ENCODE peak calls at places on chromosomes 6 and 20, in six cellular contexts. One of them, this sample, is unnamed.

GRCh38 chr6:15359335-15359862 is 113.5 kb downstream of the JARID2 start:
- DNase-seq in fibroblast of lung: no peak
- DNase-seq in tibial nerve: no peak
- DNase-seq in HCT116: no peak
- DNase-seq in keratinocyte: no peak
- DNase-seq in spleen: no peak
- DNase-seq in this sample: no peak

GRCh38 chr6:107493158-107494057 is 3.5 kb downstream of the SOBP start:
- DNase-seq in fibroblast of lung: peak; percentile 60
- DNase-seq in tibial nerve: no peak
- DNase-seq in HCT116: no peak
- DNase-seq in keratinocyte: no peak
- DNase-seq in spleen: no peak
- DNase-seq in this sample: no peak

GRCh38 chr20:63518946-63519764 is 1.4 kb upstream of the PPDPF start:
- DNase-seq in fibroblast of lung: no peak
- DNase-seq in tibial nerve: no peak
- DNase-seq in HCT116: no peak
- DNase-seq in keratinocyte: no peak
- DNase-seq in spleen: peak; percentile 82
- DNase-seq in this sample: no peak

GRCh38 chr6:2744206-2744771 is 6.4 kb downstream of the MYLK4 start:
- DNase-seq in fibroblast of lung: peak; percentile 25
- DNase-seq in tibial nerve: no peak
- DNase-seq in HCT116: no peak
- DNase-seq in keratinocyte: no peak
- DNase-seq in spleen: no peak
- DNase-seq in this sample: no peak

GRCh38 chr6:106787327-106788196 is 158.2 kb downstream of the QRSL1 start:
- DNase-seq in fibroblast of lung: no peak
- DNase-seq in tibial nerve: no peak
- DNase-seq in HCT116: no peak
- DNase-seq in keratinocyte: no peak
- DNase-seq in spleen: no peak
- DNase-seq in this sample: no peak

GRCh38 chr20:54995553-54995952 is 520.2 kb downstream of the DOK5 start:
- DNase-seq in fibroblast of lung: no peak
- DNase-seq in tibial nerve: no peak
- DNase-seq in HCT116: no peak
- DNase-seq in keratinocyte: no peak
- DNase-seq in spleen: no peak
- DNase-seq in this sample: no peak

GRCh38 chr6:45504947-45505346 is 127.2 kb upstream of the SUPT3H start:
- DNase-seq in fibroblast of lung: peak; percentile 81
- DNase-seq in tibial nerve: no peak
- DNase-seq in HCT116: no peak
- DNase-seq in keratinocyte: no peak
- DNase-seq in spleen: no peak
- DNase-seq in this sample: no peak

GRCh38 chr6:124560836-124561585 is 401.2 kb upstream of the RNF217 start:
- DNase-seq in fibroblast of lung: no peak
- DNase-seq in tibial nerve: no peak
- DNase-seq in HCT116: no peak
- DNase-seq in keratinocyte: no peak
- DNase-seq in spleen: no peak
- DNase-seq in this sample: no peak

GRCh38 chr20:63941282-63942060 is 14.7 kb downstream of the UCKL1 start:
- DNase-seq in fibroblast of lung: no peak
- DNase-seq in tibial nerve: no peak
- DNase-seq in HCT116: no peak
- DNase-seq in keratinocyte: peak; percentile 87
- DNase-seq in spleen: peak; percentile 93
- DNase-seq in this sample: peak; percentile 77

GRCh38 chr6:136826216-136826615 is 3.8 kb downstream of the PEX7 start:
- DNase-seq in fibroblast of lung: no peak
- DNase-seq in tibial nerve: no peak
- DNase-seq in HCT116: no peak
- DNase-seq in keratinocyte: no peak
- DNase-seq in spleen: no peak
- DNase-seq in this sample: no peak

GRCh38 chr6:147331401-147331800 is 127.2 kb downstream of the STXBP5 start:
- DNase-seq in fibroblast of lung: no peak
- DNase-seq in tibial nerve: no peak
- DNase-seq in HCT116: no peak
- DNase-seq in keratinocyte: no peak
- DNase-seq in spleen: no peak
- DNase-seq in this sample: no peak

GRCh38 chr6:4059115-4059777 is 19.7 kb downstream of the FAM217A start:
- DNase-seq in fibroblast of lung: peak; percentile 84
- DNase-seq in tibial nerve: no peak
- DNase-seq in HCT116: no peak
- DNase-seq in keratinocyte: peak; percentile 56
- DNase-seq in spleen: no peak
- DNase-seq in this sample: no peak

GRCh38 chr6:138293428-138293827 is 75.1 kb upstream of the PBOV1 start:
- DNase-seq in fibroblast of lung: no peak
- DNase-seq in tibial nerve: no peak
- DNase-seq in HCT116: no peak
- DNase-seq in keratinocyte: no peak
- DNase-seq in spleen: peak; percentile 36
- DNase-seq in this sample: no peak

GRCh38 chr20:24468401-24469115 is 871 bp upstream of the SYNDIG1 start:
- DNase-seq in fibroblast of lung: no peak
- DNase-seq in tibial nerve: no peak
- DNase-seq in HCT116: no peak
- DNase-seq in keratinocyte: no peak
- DNase-seq in spleen: no peak
- DNase-seq in this sample: no peak

GRCh38 chr20:24787071-24787470 is 162.0 kb upstream of the CST7 start:
- DNase-seq in fibroblast of lung: no peak
- DNase-seq in tibial nerve: no peak
- DNase-seq in HCT116: no peak
- DNase-seq in keratinocyte: no peak
- DNase-seq in spleen: peak; percentile 66
- DNase-seq in this sample: no peak

GRCh38 chr20:17642404-17643269 is 39.4 kb downstream of the RRBP1 start:
- DNase-seq in fibroblast of lung: no peak
- DNase-seq in tibial nerve: no peak
- DNase-seq in HCT116: no peak
- DNase-seq in keratinocyte: no peak
- DNase-seq in spleen: peak; percentile 71
- DNase-seq in this sample: no peak
- H3K36me3 ChIP-seq in fibroblast of lung: peaks cover 43% of the 10 kb centered on the region
- H3K36me3 ChIP-seq in tibial nerve: no peaks in the 10 kb centered on the region
- H3K36me3 ChIP-seq in HCT116: peaks cover 12% of the 10 kb centered on the region
- H3K36me3 ChIP-seq in keratinocyte: peaks cover 41% of the 10 kb centered on the region
- H3K36me3 ChIP-seq in spleen: peaks cover 65% of the 10 kb centered on the region
- H3K36me3 ChIP-seq in this sample: peaks cover 30% of the 10 kb centered on the region

GRCh38 chr20:45938727-45939438 is 4.4 kb downstream of the PCIF1 start:
- DNase-seq in fibroblast of lung: no peak
- DNase-seq in tibial nerve: no peak
- DNase-seq in HCT116: peak; percentile 8
- DNase-seq in keratinocyte: no peak
- DNase-seq in spleen: no peak
- DNase-seq in this sample: no peak
- H3K36me3 ChIP-seq in fibroblast of lung: peaks cover 30% of the 10 kb centered on the region
- H3K36me3 ChIP-seq in tibial nerve: peaks cover 14% of the 10 kb centered on the region
- H3K36me3 ChIP-seq in HCT116: peaks cover 35% of the 10 kb centered on the region
- H3K36me3 ChIP-seq in keratinocyte: peaks cover 27% of the 10 kb centered on the region
- H3K36me3 ChIP-seq in spleen: peaks cover 75% of the 10 kb centered on the region
- H3K36me3 ChIP-seq in this sample: peaks cover 68% of the 10 kb centered on the region

GRCh38 chr20:23399568-23400241 is 21.6 kb downstream of the NAPB start:
- DNase-seq in fibroblast of lung: no peak
- DNase-seq in tibial nerve: no peak
- DNase-seq in HCT116: no peak
- DNase-seq in keratinocyte: no peak
- DNase-seq in spleen: no peak
- DNase-seq in this sample: no peak
- H3K36me3 ChIP-seq in fibroblast of lung: no peaks in the 10 kb centered on the region
- H3K36me3 ChIP-seq in tibial nerve: no peaks in the 10 kb centered on the region
- H3K36me3 ChIP-seq in HCT116: peaks cover 2% of the 10 kb centered on the region
- H3K36me3 ChIP-seq in keratinocyte: peaks cover 8% of the 10 kb centered on the region
- H3K36me3 ChIP-seq in spleen: peaks cover 75% of the 10 kb centered on the region
- H3K36me3 ChIP-seq in this sample: peaks cover 20% of the 10 kb centered on the region

GRCh38 chr6:7604003-7604402 is 14.0 kb downstream of the SNRNP48 start:
- DNase-seq in fibroblast of lung: no peak
- DNase-seq in tibial nerve: no peak
- DNase-seq in HCT116: no peak
- DNase-seq in keratinocyte: no peak
- DNase-seq in spleen: no peak
- DNase-seq in this sample: no peak
- H3K36me3 ChIP-seq in fibroblast of lung: peaks cover 14% of the 10 kb centered on the region
- H3K36me3 ChIP-seq in tibial nerve: no peaks in the 10 kb centered on the region
- H3K36me3 ChIP-seq in HCT116: peaks cover 74% of the 10 kb centered on the region
- H3K36me3 ChIP-seq in keratinocyte: peaks cover 27% of the 10 kb centered on the region
- H3K36me3 ChIP-seq in spleen: peaks cover 100% of the 10 kb centered on the region
- H3K36me3 ChIP-seq in this sample: peaks cover 81% of the 10 kb centered on the region

GRCh38 chr20:44603327-44603726 is 20.9 kb downstream of the PKIG start:
- DNase-seq in fibroblast of lung: no peak
- DNase-seq in tibial nerve: no peak
- DNase-seq in HCT116: no peak
- DNase-seq in keratinocyte: no peak
- DNase-seq in spleen: peak; percentile 29
- DNase-seq in this sample: peak; percentile 10
- H3K36me3 ChIP-seq in fibroblast of lung: no peaks in the 10 kb centered on the region
- H3K36me3 ChIP-seq in tibial nerve: no peaks in the 10 kb centered on the region
- H3K36me3 ChIP-seq in HCT116: no peaks in the 10 kb centered on the region
- H3K36me3 ChIP-seq in keratinocyte: no peaks in the 10 kb centered on the region
- H3K36me3 ChIP-seq in spleen: peaks cover 6% of the 10 kb centered on the region
- H3K36me3 ChIP-seq in this sample: peaks cover 6% of the 10 kb centered on the region

DNA sequence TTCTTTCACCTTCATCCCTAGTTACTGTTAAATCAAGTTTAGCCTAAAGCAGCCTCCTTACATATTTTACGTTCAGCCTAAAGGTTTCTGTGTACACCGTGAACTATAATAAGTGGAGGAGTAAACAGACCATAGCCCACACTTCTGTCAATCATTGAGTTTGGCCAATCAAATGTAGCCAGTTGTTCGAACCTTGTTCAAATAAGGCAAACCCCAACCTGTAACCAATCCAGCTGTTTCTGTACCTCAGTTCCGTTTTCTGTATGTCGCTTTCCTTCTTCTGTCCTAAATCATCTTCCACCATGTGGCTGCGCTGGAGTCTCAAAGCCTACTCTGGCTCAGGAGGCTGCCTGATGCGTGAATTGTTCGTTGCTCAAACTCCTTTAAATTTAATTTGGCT is 1.8 kb upstream of the FBXO30 start:
- DNase-seq in fibroblast of lung: no peak
- DNase-seq in tibial nerve: no peak
- DNase-seq in HCT116: no peak
- DNase-seq in keratinocyte: no peak
- DNase-seq in spleen: no peak
- DNase-seq in this sample: no peak
- H3K36me3 ChIP-seq in fibroblast of lung: no peaks in the 10 kb centered on the region
- H3K36me3 ChIP-seq in tibial nerve: no peaks in the 10 kb centered on the region
- H3K36me3 ChIP-seq in HCT116: no peaks in the 10 kb centered on the region
- H3K36me3 ChIP-seq in keratinocyte: no peaks in the 10 kb centered on the region
- H3K36me3 ChIP-seq in spleen: no peaks in the 10 kb centered on the region
- H3K36me3 ChIP-seq in this sample: no peaks in the 10 kb centered on the region

GRCh38 chr6:41687501-41688175 is 47.8 kb downstream of the TFEB start:
- DNase-seq in fibroblast of lung: no peak
- DNase-seq in tibial nerve: no peak
- DNase-seq in HCT116: no peak
- DNase-seq in keratinocyte: no peak
- DNase-seq in spleen: peak; percentile 54
- DNase-seq in this sample: no peak
- H3K36me3 ChIP-seq in fibroblast of lung: no peaks in the 10 kb centered on the region
- H3K36me3 ChIP-seq in tibial nerve: no peaks in the 10 kb centered on the region
- H3K36me3 ChIP-seq in HCT116: no peaks in the 10 kb centered on the region
- H3K36me3 ChIP-seq in keratinocyte: peaks cover 4% of the 10 kb centered on the region
- H3K36me3 ChIP-seq in spleen: peaks cover 80% of the 10 kb centered on the region
- H3K36me3 ChIP-seq in this sample: peaks cover 31% of the 10 kb centered on the region

GRCh38 chr6:34867484-34867883 is 20.4 kb downstream of the TAF11 start:
- DNase-seq in fibroblast of lung: no peak
- DNase-seq in tibial nerve: no peak
- DNase-seq in HCT116: no peak
- DNase-seq in keratinocyte: no peak
- DNase-seq in spleen: no peak
- DNase-seq in this sample: no peak

GRCh38 chr6:34871853-34872252 is 16.0 kb downstream of the TAF11 start:
- DNase-seq in fibroblast of lung: no peak
- DNase-seq in tibial nerve: no peak
- DNase-seq in HCT116: no peak
- DNase-seq in keratinocyte: no peak
- DNase-seq in spleen: no peak
- DNase-seq in this sample: no peak

GRCh38 chr6:34876451-34876850 is 11.4 kb downstream of the TAF11 start:
- DNase-seq in fibroblast of lung: no peak
- DNase-seq in tibial nerve: no peak
- DNase-seq in HCT116: no peak
- DNase-seq in keratinocyte: no peak
- DNase-seq in spleen: no peak
- DNase-seq in this sample: no peak

GRCh38 chr6:34875292-34876213 is 12.3 kb downstream of the TAF11 start:
- DNase-seq in fibroblast of lung: no peak
- DNase-seq in tibial nerve: no peak
- DNase-seq in HCT116: no peak
- DNase-seq in keratinocyte: no peak
- DNase-seq in spleen: no peak
- DNase-seq in this sample: no peak

DNA sequence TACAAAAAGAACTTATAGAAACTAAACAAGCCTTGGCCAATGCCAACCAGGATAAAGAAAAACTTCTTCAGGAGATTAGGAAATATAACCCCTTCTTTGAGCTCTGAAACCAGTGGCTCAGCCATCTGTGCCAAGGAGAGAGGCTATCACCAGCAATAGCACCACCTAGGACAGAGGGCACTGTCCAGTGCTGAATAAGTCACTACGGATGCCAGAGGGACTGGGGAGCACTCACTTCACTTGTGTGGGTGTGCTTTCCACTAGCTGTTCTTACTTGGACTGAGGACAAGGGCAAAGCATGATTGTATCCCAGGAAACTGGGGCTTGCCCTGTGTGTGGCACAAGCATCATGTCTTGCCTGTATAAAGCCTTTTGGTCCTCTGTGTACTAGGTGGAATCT is 15.5 kb downstream of the TAF11 start:
- DNase-seq in fibroblast of lung: no peak
- DNase-seq in tibial nerve: no peak
- DNase-seq in HCT116: no peak
- DNase-seq in keratinocyte: no peak
- DNase-seq in spleen: no peak
- DNase-seq in this sample: no peak
- H3K36me3 ChIP-seq in fibroblast of lung: peaks cover 4% of the 10 kb centered on the region
- H3K36me3 ChIP-seq in tibial nerve: no peaks in the 10 kb centered on the region
- H3K36me3 ChIP-seq in HCT116: peaks cover 33% of the 10 kb centered on the region
- H3K36me3 ChIP-seq in keratinocyte: peaks cover 7% of the 10 kb centered on the region
- H3K36me3 ChIP-seq in spleen: peaks cover 100% of the 10 kb centered on the region
- H3K36me3 ChIP-seq in this sample: peaks cover 94% of the 10 kb centered on the region

DNA sequence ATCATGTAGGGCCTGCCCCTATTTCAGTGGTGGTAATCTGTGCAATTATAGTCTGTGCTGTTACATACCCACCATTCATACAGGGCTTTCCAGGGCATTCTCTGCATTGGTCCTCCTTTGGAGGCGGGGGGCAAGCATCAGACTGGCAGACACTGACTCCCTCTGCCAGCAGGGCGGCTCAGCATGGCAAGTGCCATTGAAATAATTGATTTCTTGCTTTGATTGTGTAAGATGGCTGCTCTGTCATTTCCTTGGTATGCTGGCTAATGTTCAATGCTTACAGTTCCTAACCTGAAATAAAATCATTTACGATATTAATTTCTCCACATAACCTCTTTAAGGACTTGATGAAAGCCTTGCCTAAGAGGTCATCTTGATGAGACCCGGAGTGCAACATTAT is 387.1 kb downstream of the CDH4 start:
- DNase-seq in fibroblast of lung: peak; percentile 37
- DNase-seq in tibial nerve: no peak
- DNase-seq in HCT116: no peak
- DNase-seq in keratinocyte: no peak
- DNase-seq in spleen: no peak
- DNase-seq in this sample: no peak
- H3K36me3 ChIP-seq in fibroblast of lung: no peaks in the 10 kb centered on the region
- H3K36me3 ChIP-seq in tibial nerve: no peaks in the 10 kb centered on the region
- H3K36me3 ChIP-seq in HCT116: no peaks in the 10 kb centered on the region
- H3K36me3 ChIP-seq in keratinocyte: no peaks in the 10 kb centered on the region
- H3K36me3 ChIP-seq in spleen: no peaks in the 10 kb centered on the region
- H3K36me3 ChIP-seq in this sample: no peaks in the 10 kb centered on the region

This sample was measured in tibial artery.